ENCODE peak calls at places on chromosomes 7 and 10, in six cellular contexts. G, V, M, I, K and H are unnamed samples.
A peak's percentile ranks its signal among the peaks of the same experiment; 100 is the strongest.

GRCh38 chr10:54614062-54614461 is 187.0 kb downstream of the PCDH15 start:
- DNase-seq in G (no peak), V (no peak), M (peak; percentile 30), I (no peak), K (no peak), H (no peak)

GRCh38 chr7:38013246-38013645 is 92.8 kb downstream of the EPDR1 start:
- DNase-seq in G (no peak), V (no peak), M (no peak), I (no peak), K (no peak), H (no peak)

GRCh38 chr10:46992794-46993552 is 81.7 kb downstream of the PTPN20 start:
- DNase-seq in G (peak; percentile 1), V (no peak), M (peak; percentile 46), I (peak; percentile 19), K (no peak), H (peak; percentile 31)

GRCh38 chr10:131561897-131562296 is 250.4 kb upstream of the TCERG1L start:
- DNase-seq in G (peak; percentile 68), V (no peak), M (no peak), I (no peak), K (no peak), H (no peak)

GRCh38 chr10:101829561-101830315 is 11.5 kb upstream of the OGA start:
- DNase-seq in G (peak; percentile 23), V (peak; percentile 83), M (no peak), I (no peak), K (no peak), H (peak; percentile 63)

GRCh38 chr10:84429926-84430520 is 101.6 kb downstream of the CCSER2 start:
- DNase-seq in G (peak; percentile 45), V (peak; percentile 75), M (peak; percentile 70), I (peak; percentile 21), K (no peak), H (peak; percentile 54)

GRCh38 chr10:31290386-31290785 is 28.6 kb upstream of the ZEB1 start:
- DNase-seq in G (no peak), V (no peak), M (no peak), I (no peak), K (no peak), H (no peak)

GRCh38 chr10:79196470-79197461 is 128.0 kb downstream of the ZMIZ1 start:
- DNase-seq in G (peak; percentile 46), V (peak; percentile 75), M (peak; percentile 32), I (peak; percentile 60), K (no peak), H (peak; percentile 72)

GRCh38 chr10:116833986-116834760 is 15.1 kb upstream of the ENO4 start:
- DNase-seq in G (peak; percentile 51), V (no peak), M (no peak), I (peak; percentile 88), K (no peak), H (no peak)

GRCh38 chr10:15136960-15137359 is 31.5 kb downstream of the NMT2 start:
- DNase-seq in G (no peak), V (no peak), M (no peak), I (no peak), K (no peak), H (no peak)

GRCh38 chr7:92671502-92672169 is 81.4 kb upstream of the FAM133B start:
- DNase-seq in G (no peak), V (no peak), M (peak; percentile 55), I (no peak), K (no peak), H (no peak)

GRCh38 chr10:116183733-116184447 is 89.1 kb downstream of the GFRA1 start:
- DNase-seq in G (no peak), V (no peak), M (no peak), I (peak; percentile 14), K (no peak), H (no peak)

GRCh38 chr10:80686734-80687561 is 149.2 kb downstream of the SH2D4B start:
- DNase-seq in G (no peak), V (no peak), M (no peak), I (no peak), K (no peak), H (no peak)

GRCh38 chr7:151694828-151695580 is 175.3 kb upstream of the RHEB start:
- DNase-seq in G (no peak), V (no peak), M (no peak), I (peak; percentile 60), K (no peak), H (no peak)

GRCh38 chr7:138625849-138626230 is 75.3 kb downstream of the SVOPL start:
- DNase-seq in G (peak; percentile 45), V (no peak), M (no peak), I (peak; percentile 23), K (no peak), H (no peak)

GRCh38 chr10:96367470-96367869 is 8.7 kb upstream of the OPALIN start:
- DNase-seq in G (no peak), V (no peak), M (no peak), I (no peak), K (no peak), H (no peak)

GRCh38 chr10:74213571-74214162 is 62.6 kb downstream of the ADK start:
- DNase-seq in G (peak; percentile 5), V (peak; percentile 67), M (peak; percentile 57), I (peak; percentile 49), K (no peak), H (no peak)

GRCh38 chr7:43460733-43461348 is 122.1 kb upstream of the STK17A start:
- DNase-seq in G (no peak), V (no peak), M (no peak), I (no peak), K (no peak), H (no peak)

GRCh38 chr10:20608503-20608902 is 288.6 kb downstream of the NEBL start:
- DNase-seq in G (no peak), V (no peak), M (no peak), I (peak; percentile 36), K (no peak), H (no peak)

GRCh38 chr7:127582361-127582760 is 3.0 kb downstream of the GCC1 start:
- DNase-seq in G (no peak), V (no peak), M (no peak), I (no peak), K (no peak), H (no peak)